ENCODE peak calls at places on chromosomes 2 and 18, in ten cellular contexts. H is astrocyte, I is kidney epithelial cell, O is cardiac muscle cell, L is AG09309, S is upper lobe of right lung, M is AG10803, G is WTC11, A is heart left ventricle, K is coronary artery. W is an unnamed sample.
A peak's percentile ranks its signal among the peaks of the same experiment; 100 is the strongest.

GRCh38 chr2:222819722-222820333 is 41.0 kb upstream of the ACSL3 start:
- DNase-seq in O (no peak), K (no peak), H (peak; percentile 71), S (no peak), A (no peak), L (peak; percentile 31), M (peak; percentile 51), G (no peak), I (peak; percentile 37), W (no peak)

GRCh38 chr2:219182331-219183150 is 4.5 kb downstream of the RETREG2 start:
- DNase-seq in K (no peak), G (no peak), A (no peak), H (no peak), S (no peak), I (no peak), O (no peak), M (no peak), L (no peak), W (no peak)

GRCh38 chr2:109057686-109058085 is 68.7 kb upstream of the EDAR start:
- DNase-seq in K (no peak), I (no peak), O (no peak), L (no peak), S (no peak), M (no peak), A (no peak), G (no peak), H (no peak), W (no peak)

GRCh38 chr2:221144909-221145308 is 427.2 kb downstream of the EPHA4 start:
- DNase-seq in K (no peak), I (no peak), A (no peak), G (no peak), S (no peak), M (no peak), O (no peak), L (no peak), H (no peak), W (no peak)

GRCh38 chr2:232076736-232077135 is 115.2 kb downstream of the DIS3L2 start:
- DNase-seq in A (no peak), L (no peak), O (no peak), G (no peak), I (no peak), H (no peak), S (no peak), K (no peak), M (peak; percentile 6), W (no peak)

GRCh38 chr2:180707867-180708205 is 272.6 kb upstream of the UBE2E3 start:
- DNase-seq in S (no peak), M (peak; percentile 90), A (no peak), K (no peak), O (no peak), H (peak; percentile 79), G (no peak), L (peak; percentile 80), I (peak; percentile 95), W (no peak)

GRCh38 chr18:59783138-59783537 is 85.9 kb upstream of the CCBE1 start:
- DNase-seq in L (peak; percentile 43), O (peak; percentile 59), S (no peak), I (peak; percentile 43), A (no peak), H (peak; percentile 40), K (no peak), G (peak; percentile 42), M (peak; percentile 85), W (peak; percentile 16)

GRCh38 chr2:183782436-183782835 is 658.2 kb downstream of the NUP35 start:
- DNase-seq in S (no peak), K (no peak), H (no peak), I (no peak), A (no peak), O (no peak), G (no peak), M (no peak), L (no peak), W (no peak)

GRCh38 chr2:16117791-16118610 is 177.7 kb downstream of the MYCN start:
- DNase-seq in O (no peak), I (no peak), K (no peak), H (no peak), L (no peak), G (no peak), M (no peak), S (no peak), A (no peak), W (no peak)

GRCh38 chr2:100641115-100641415 is 78.3 kb downstream of the PDCL3 start:
- DNase-seq in O (no peak), G (no peak), I (no peak), H (no peak), S (no peak), L (no peak), K (no peak), M (no peak), A (no peak), W (peak; percentile 9)

GRCh38 chr2:27175330-27175729 is 26.5 kb downstream of the TCF23 start:
- DNase-seq in L (no peak), K (no peak), G (no peak), H (no peak), I (no peak), S (no peak), O (no peak), M (peak; percentile 46), A (no peak), W (no peak)

GRCh38 chr2:27178469-27178868 is 29.7 kb downstream of the TCF23 start:
- DNase-seq in S (no peak), I (no peak), K (no peak), H (no peak), G (no peak), A (no peak), L (no peak), M (no peak), O (no peak), W (no peak)

GRCh38 chr2:27171351-27171848 is 22.6 kb downstream of the TCF23 start:
- DNase-seq in H (no peak), M (peak; percentile 56), K (no peak), G (no peak), S (no peak), L (no peak), A (no peak), I (no peak), O (no peak), W (no peak)

GRCh38 chr2:27177441-27178351 is 28.9 kb downstream of the TCF23 start:
- DNase-seq in O (no peak), L (no peak), A (no peak), I (no peak), G (no peak), S (no peak), H (no peak), M (no peak), K (no peak), W (no peak)

GRCh38 chr2:27174638-27175037 is 25.8 kb downstream of the TCF23 start:
- DNase-seq in M (no peak), K (no peak), G (no peak), A (no peak), L (no peak), S (no peak), O (no peak), H (no peak), I (no peak), W (no peak)
- TF ChIP-seq CTCF in M (no peak), K (no peak), G (no peak), A (no peak), L (no peak), S (no peak), O (no peak), H (no peak), I (no peak), W (no peak)

GRCh38 chr18:69000366-69000765 is 202.5 kb downstream of the CCDC102B start:
- DNase-seq in G (no peak), L (no peak), A (no peak), M (no peak), K (no peak), H (no peak), I (no peak), O (no peak), S (no peak), W (no peak)

GRCh38 chr18:68997845-68998244 is 200.0 kb downstream of the CCDC102B start:
- DNase-seq in L (no peak), A (no peak), G (no peak), K (no peak), O (no peak), S (no peak), I (no peak), H (no peak), M (no peak), W (no peak)

DNA sequence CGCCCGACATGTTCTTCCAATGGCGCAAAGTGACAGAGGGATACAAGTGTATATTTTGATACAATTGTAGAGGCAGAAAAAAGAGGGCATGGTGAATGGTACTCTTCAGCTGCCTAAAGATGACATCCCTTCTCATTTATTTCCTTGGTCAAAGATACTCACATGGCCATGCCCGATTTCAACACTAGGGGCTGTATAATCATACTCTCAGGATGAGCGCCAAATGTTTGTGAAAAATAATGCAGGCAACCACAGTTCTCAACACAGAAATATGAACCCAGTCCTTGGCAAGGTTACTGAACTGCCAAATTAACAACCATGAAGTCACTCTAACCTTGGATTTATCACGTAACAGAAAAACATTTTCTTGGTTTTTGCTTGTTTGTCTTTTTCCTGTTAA is 204.4 kb downstream of the CCDC102B start:
- DNase-seq in L (no peak), I (no peak), K (no peak), G (peak; percentile 28), M (peak; percentile 1), A (no peak), H (no peak), O (no peak), S (no peak), W (no peak)
- TF ChIP-seq CTCF in L (no peak), I (no peak), K (no peak), G (peak; percentile 39), M (peak; percentile 41), A (no peak), H (peak; percentile 5), O (no peak), S (peak; percentile 8), W (peak; percentile 27)

GRCh38 chr2:199704358-199705238 is 146.4 kb downstream of the FTCDNL1 start:
- DNase-seq in A (no peak), G (peak; percentile 57), M (peak; percentile 34), K (no peak), O (peak; percentile 25), L (peak; percentile 8), S (no peak), H (no peak), I (no peak), W (no peak)
- TF ChIP-seq CTCF in A (peak; percentile 42), G (peak; percentile 70), M (peak; percentile 76), K (no peak), O (peak; percentile 46), L (peak; percentile 71), S (peak; percentile 64), H (no peak), I (peak; percentile 70), W (no peak)

DNA sequence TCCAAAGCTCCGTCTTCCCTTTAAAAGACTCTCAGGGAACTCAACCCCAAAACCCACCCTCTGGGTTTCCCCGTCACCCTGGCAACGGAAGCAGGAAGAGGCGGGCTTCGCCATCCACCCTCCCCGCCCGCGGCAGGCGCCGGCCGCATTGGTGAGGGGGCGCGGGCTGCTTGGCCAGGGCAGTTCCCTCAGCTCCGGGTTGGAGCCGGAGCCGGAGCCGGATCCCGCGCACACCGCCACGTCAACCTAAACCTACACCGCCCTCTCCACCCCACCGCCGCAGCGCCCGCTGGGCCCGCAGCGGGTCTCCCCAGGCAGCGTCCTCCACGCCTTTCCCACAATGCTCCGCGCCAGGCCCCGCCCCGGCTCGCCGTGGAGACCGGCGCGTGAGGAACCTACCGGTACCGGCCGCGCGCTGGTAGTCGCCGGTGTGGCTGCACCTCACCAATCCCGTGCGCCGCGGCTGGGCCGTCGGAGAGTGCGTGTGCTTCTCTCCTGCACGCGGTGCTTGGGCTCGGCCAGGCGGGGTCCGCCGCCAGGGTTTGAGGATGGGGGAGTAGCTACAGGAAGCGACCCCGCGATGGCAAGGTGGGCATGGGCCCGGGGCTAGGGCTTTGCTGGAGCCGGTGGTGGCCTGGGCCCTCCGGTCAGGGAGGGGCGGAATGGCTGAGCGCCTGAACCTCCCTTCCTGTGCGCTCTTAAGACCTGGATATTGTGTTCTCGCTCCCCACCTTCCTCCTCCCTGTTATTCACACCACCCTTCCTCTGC is at the start of gene DNAJC10:
- DNase-seq in G (peak; percentile 88), A (peak; percentile 91), L (peak; percentile 67), K (peak; percentile 94), M (peak; percentile 83), H (peak; percentile 86), O (peak; percentile 93), I (peak; percentile 70), S (peak; percentile 94), W (peak; percentile 94)
- TF ChIP-seq CTCF in G (no peak), A (no peak), L (no peak), K (no peak), M (no peak), H (no peak), O (peak; percentile 3), I (no peak), S (no peak), W (no peak)

W was measured in nephron progenitor cell.